ENCODE peak calls at places on chromosome 6, in five cellular contexts. A, N, P, K and W are unnamed samples.

GRCh38 chr6:155181498-155181897 is 82.3 kb upstream of the CLDN20 start:
- DNase-seq in A (no peak), N (no peak), P (no peak), K (no peak), W (no peak)

GRCh38 chr6:12474167-12475140 is 184.3 kb downstream of the EDN1 start:
- DNase-seq in A (no peak), N (no peak), P (no peak), K (no peak), W (no peak)

GRCh38 chr6:167209577-167209975 is 51.8 kb upstream of the GPR31 start:
- DNase-seq in A (no peak), N (no peak), P (no peak), K (no peak), W (no peak)

GRCh38 chr6:57421503-57421902 is 104.1 kb downstream of the PRIM2 start:
- DNase-seq in A (no peak), N (no peak), P (no peak), K (no peak), W (no peak)

GRCh38 chr6:26269406-26270120 is 95.4 kb upstream of the BTN3A2 start:
- DNase-seq in A (no peak), N (no peak), P (no peak), K (no peak), W (no peak)

GRCh38 chr6:150291968-150292710 is 76.7 kb upstream of the IYD start:
- DNase-seq in A (no peak), N (no peak), P (no peak), K (no peak), W (no peak)

GRCh38 chr6:1839315-1839714 is 229.6 kb downstream of the FOXC1 start:
- DNase-seq in A (no peak), N (no peak), P (no peak), K (no peak), W (no peak)

GRCh38 chr6:39821014-39821738 is 29.0 kb downstream of the DAAM2 start:
- DNase-seq in A (no peak), N (no peak), P (no peak), K (no peak), W (no peak)

GRCh38 chr6:156562019-156562418 is 215.2 kb upstream of the ARID1B start:
- DNase-seq in A (no peak), N (no peak), P (no peak), K (no peak), W (no peak)

GRCh38 chr6:159842035-159842434 is 42.0 kb downstream of the PNLDC1 start:
- DNase-seq in A (no peak), N (no peak), P (no peak), K (no peak), W (no peak)

GRCh38 chr6:72497186-72497585 is 124.7 kb upstream of the KCNQ5 start:
- DNase-seq in A (no peak), N (no peak), P (no peak), K (no peak), W (no peak)

GRCh38 chr6:111615916-111616612 is 10.4 kb upstream of the TRAF3IP2 start:
- DNase-seq in A (no peak), N (no peak), P (no peak), K (no peak), W (no peak)

GRCh38 chr6:31383149-31383548 is 20.2 kb upstream of the MICA start:
- DNase-seq in A (no peak), N (no peak), P (no peak), K (no peak), W (no peak)

GRCh38 chr6:52177961-52178360 is 8.2 kb upstream of the IL17A start:
- DNase-seq in A (no peak), N (no peak), P (no peak), K (no peak), W (no peak)

GRCh38 chr6:159359581-159360264 is 190.5 kb downstream of the FNDC1 start:
- DNase-seq in A (no peak), N (no peak), P (no peak), K (no peak), W (no peak)

GRCh38 chr6:161168281-161168891 is 105.5 kb downstream of the AGPAT4 start:
- DNase-seq in A (no peak), N (peak; percentile 57), P (peak; percentile 89), K (no peak), W (peak; percentile 91)

GRCh38 chr6:116049381-116049780 is 11.3 kb downstream of the FRK start:
- DNase-seq in A (no peak), N (no peak), P (no peak), K (no peak), W (no peak)

GRCh38 chr6:98839788-98840361 is 5.5 kb downstream of the POU3F2 start:
- DNase-seq in A (no peak), N (no peak), P (no peak), K (no peak), W (no peak)

GRCh38 chr6:66103954-66104353 is 396.9 kb upstream of the EYS start:
- DNase-seq in A (no peak), N (no peak), P (no peak), K (no peak), W (no peak)

GRCh38 chr6:13294499-13295069 is 33.8 kb downstream of the TBC1D7 start:
- DNase-seq in A (no peak), N (no peak), P (no peak), K (no peak), W (no peak)

GRCh38 chr6:167798453-167798852 is 28.3 kb upstream of the AFDN start:
- DNase-seq in A (no peak), N (no peak), P (no peak), K (no peak), W (no peak)

GRCh38 chr6:147200711-147201110 is 3.5 kb upstream of the STXBP5 start:
- DNase-seq in A (no peak), N (no peak), P (no peak), K (no peak), W (no peak)

GRCh38 chr6:149451361-149452061 is 33.3 kb downstream of the ZC3H12D start:
- DNase-seq in A (no peak), N (peak; percentile 37), P (no peak), K (peak; percentile 76), W (no peak)

GRCh38 chr6:114080891-114081510 is 110.1 kb upstream of the HDAC2 start:
- DNase-seq in A (no peak), N (no peak), P (no peak), K (no peak), W (no peak)

GRCh38 chr6:40419881-40420705 is 167.1 kb downstream of the LRFN2 start:
- DNase-seq in A (no peak), N (no peak), P (no peak), K (no peak), W (no peak)

GRCh38 chr6:97068211-97068610 is 143.7 kb downstream of the KLHL32 start:
- DNase-seq in A (no peak), N (no peak), P (no peak), K (no peak), W (no peak)

GRCh38 chr6:83511901-83512681 is at the start of gene PRSS35:
- DNase-seq in A (no peak), N (peak; percentile 36), P (no peak), K (no peak), W (no peak)

GRCh38 chr6:90459225-90459758 is 127.6 kb downstream of the MAP3K7 start:
- DNase-seq in A (no peak), N (no peak), P (no peak), K (no peak), W (no peak)

GRCh38 chr6:90460067-90460466 is 126.8 kb downstream of the MAP3K7 start:
- DNase-seq in A (no peak), N (no peak), P (no peak), K (no peak), W (no peak)

GRCh38 chr6:90463359-90463758 is 123.5 kb downstream of the MAP3K7 start:
- DNase-seq in A (no peak), N (no peak), P (no peak), K (no peak), W (no peak)

GRCh38 chr6:90462102-90462501 is 124.8 kb downstream of the MAP3K7 start:
- DNase-seq in A (no peak), N (no peak), P (no peak), K (no peak), W (no peak)

GRCh38 chr6:90461367-90461766 is 125.5 kb downstream of the MAP3K7 start:
- DNase-seq in A (no peak), N (no peak), P (no peak), K (no peak), W (no peak)
- TF ChIP-seq CTCF in A (no peak), N (no peak), P (no peak), K (no peak), W (no peak)

GRCh38 chr6:34391023-34391485 is 1.4 kb downstream of the NUDT3 start:
- DNase-seq in A (no peak), N (peak; percentile 55), P (peak; percentile 58), K (peak; percentile 66), W (no peak)
- H3K4me3 ChIP-seq in A (peak overlapping the region; percentile 93), N (peak overlapping the region; percentile 76), P (peak overlapping the region; percentile 83), K (peak overlapping the region; percentile 73), W (peak overlapping the region; percentile 80)

GRCh38 chr6:6660339-6661045 is 72.0 kb downstream of the LY86 start:
- DNase-seq in A (no peak), N (no peak), P (no peak), K (no peak), W (no peak)
- TF ChIP-seq CTCF in A (no peak), N (no peak), P (no peak), K (no peak), W (no peak)

DNA sequence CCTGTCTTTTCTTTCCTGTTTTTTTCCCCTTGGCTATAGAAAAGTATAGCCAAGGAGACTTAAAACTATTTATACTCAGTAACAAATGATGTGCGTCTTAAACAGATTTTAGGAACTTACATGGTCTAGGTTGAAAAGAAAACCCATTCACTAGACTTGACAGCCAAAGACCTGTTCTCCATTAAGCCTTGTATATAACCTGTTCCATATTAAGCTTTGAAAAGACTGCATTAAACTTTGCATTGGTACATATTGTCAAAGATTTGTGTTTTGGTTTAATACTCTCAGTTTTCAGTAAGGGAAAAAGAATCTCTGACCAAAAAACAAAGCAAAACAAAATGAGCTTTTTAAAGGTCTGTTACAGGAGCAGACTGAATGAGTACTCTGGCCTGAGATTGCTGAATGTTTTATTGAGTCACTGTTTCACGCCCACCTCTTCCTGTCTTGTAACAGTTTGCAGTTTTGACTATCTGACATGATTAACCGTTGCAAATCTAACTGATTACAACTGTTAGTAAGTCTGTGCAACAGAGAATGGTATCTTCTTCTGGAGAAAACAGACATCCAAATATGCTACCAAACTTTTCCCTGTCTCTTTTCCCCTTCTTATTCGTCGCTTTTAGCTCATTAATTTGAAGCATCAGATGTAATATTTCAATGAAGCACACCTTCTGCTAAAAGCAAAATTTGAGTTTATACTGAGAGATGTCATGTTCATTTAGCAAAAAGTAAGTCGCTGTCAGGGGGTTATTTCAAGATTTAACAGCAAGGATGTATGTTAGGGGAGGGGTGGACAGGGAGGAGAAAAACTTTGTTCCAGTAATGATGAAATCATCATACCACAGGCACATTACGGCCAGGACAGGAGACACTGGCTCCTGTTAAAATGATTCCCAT is 59.1 kb upstream of the SUPT3H start:
- DNase-seq in A (no peak), N (no peak), P (no peak), K (no peak), W (no peak)
- H3K4me3 ChIP-seq in A (no peak overlapping the region), N (no peak overlapping the region), P (no peak overlapping the region), K (no peak overlapping the region), W (no peak overlapping the region)

GRCh38 chr6:37565267-37566208 is 65.8 kb upstream of the CCDC167 start:
- DNase-seq in A (no peak), N (no peak), P (no peak), K (no peak), W (no peak)
- TF ChIP-seq CTCF in A (no peak), N (no peak), P (peak; percentile 19), K (no peak), W (no peak)